ENCODE peak calls at places on chromosome 4, in nine cellular contexts. One of them, this sample, is unnamed.

GRCh38 chr4:1633993-1634392 is 50.1 kb downstream of the FAM53A start:
- DNase-seq in lower leg skin: no peak
- DNase-seq in ovary: no peak
- DNase-seq in testis: no peak
- DNase-seq in HCT116: no peak
- DNase-seq in IMR-90: no peak
- DNase-seq in A549: no peak
- DNase-seq in tibial nerve: no peak
- DNase-seq in gastrocnemius medialis: no peak
- DNase-seq in this sample: no peak

GRCh38 chr4:141352775-141353544 is 132.3 kb downstream of the ZNF330 start:
- DNase-seq in A549: no peak
- DNase-seq in HCT116: no peak
- DNase-seq in lower leg skin: no peak
- DNase-seq in gastrocnemius medialis: no peak
- DNase-seq in testis: no peak
- DNase-seq in tibial nerve: no peak
- DNase-seq in IMR-90: peak
- DNase-seq in ovary: no peak
- DNase-seq in this sample: no peak

GRCh38 chr4:147339116-147339515 is 141.8 kb upstream of the EDNRA start:
- DNase-seq in tibial nerve: no peak
- DNase-seq in IMR-90: peak
- DNase-seq in A549: no peak
- DNase-seq in gastrocnemius medialis: no peak
- DNase-seq in testis: no peak
- DNase-seq in HCT116: no peak
- DNase-seq in ovary: no peak
- DNase-seq in lower leg skin: no peak
- DNase-seq in this sample: no peak

GRCh38 chr4:11436673-11437072 is 8.0 kb upstream of the HS3ST1 start:
- DNase-seq in IMR-90: no peak
- DNase-seq in ovary: no peak
- DNase-seq in lower leg skin: no peak
- DNase-seq in HCT116: no peak
- DNase-seq in testis: no peak
- DNase-seq in A549: no peak
- DNase-seq in gastrocnemius medialis: no peak
- DNase-seq in tibial nerve: no peak
- DNase-seq in this sample: no peak

GRCh38 chr4:150217192-150217591 is 138.9 kb downstream of the DCLK2 start:
- DNase-seq in gastrocnemius medialis: no peak
- DNase-seq in testis: no peak
- DNase-seq in ovary: no peak
- DNase-seq in tibial nerve: no peak
- DNase-seq in A549: no peak
- DNase-seq in HCT116: no peak
- DNase-seq in IMR-90: peak
- DNase-seq in lower leg skin: no peak
- DNase-seq in this sample: no peak

GRCh38 chr4:128286474-128287158 is 997 bp downstream of the PGRMC2 start:
- DNase-seq in lower leg skin: no peak
- DNase-seq in A549: peak
- DNase-seq in tibial nerve: no peak
- DNase-seq in gastrocnemius medialis: no peak
- DNase-seq in IMR-90: peak
- DNase-seq in HCT116: peak
- DNase-seq in testis: no peak
- DNase-seq in ovary: no peak
- DNase-seq in this sample: no peak

GRCh38 chr4:602559-602942 is 22.8 kb upstream of the PDE6B start:
- DNase-seq in tibial nerve: no peak
- DNase-seq in HCT116: peak
- DNase-seq in IMR-90: no peak
- DNase-seq in ovary: no peak
- DNase-seq in testis: peak
- DNase-seq in lower leg skin: peak
- DNase-seq in gastrocnemius medialis: no peak
- DNase-seq in A549: no peak
- DNase-seq in this sample: no peak

GRCh38 chr4:173403051-173403450 is 4.1 kb upstream of the SCRG1 start:
- DNase-seq in A549: no peak
- DNase-seq in gastrocnemius medialis: no peak
- DNase-seq in IMR-90: peak
- DNase-seq in lower leg skin: no peak
- DNase-seq in tibial nerve: no peak
- DNase-seq in testis: no peak
- DNase-seq in ovary: no peak
- DNase-seq in HCT116: no peak
- DNase-seq in this sample: no peak

GRCh38 chr4:143616771-143617170 is 83.7 kb downstream of the FREM3 start:
- DNase-seq in HCT116: no peak
- DNase-seq in testis: no peak
- DNase-seq in A549: no peak
- DNase-seq in ovary: no peak
- DNase-seq in IMR-90: no peak
- DNase-seq in lower leg skin: no peak
- DNase-seq in tibial nerve: no peak
- DNase-seq in gastrocnemius medialis: no peak
- DNase-seq in this sample: no peak

GRCh38 chr4:41718907-41719306 is 29.6 kb downstream of the PHOX2B start:
- DNase-seq in IMR-90: peak
- DNase-seq in ovary: no peak
- DNase-seq in A549: no peak
- DNase-seq in tibial nerve: no peak
- DNase-seq in gastrocnemius medialis: no peak
- DNase-seq in lower leg skin: no peak
- DNase-seq in testis: no peak
- DNase-seq in HCT116: no peak
- DNase-seq in this sample: no peak

GRCh38 chr4:150211821-150212445 is 133.7 kb downstream of the DCLK2 start:
- DNase-seq in testis: no peak
- DNase-seq in IMR-90: no peak
- DNase-seq in A549: no peak
- DNase-seq in lower leg skin: no peak
- DNase-seq in gastrocnemius medialis: no peak
- DNase-seq in HCT116: no peak
- DNase-seq in ovary: no peak
- DNase-seq in tibial nerve: no peak
- DNase-seq in this sample: no peak

GRCh38 chr4:168553714-168554370 is 57.0 kb downstream of the PALLD start:
- DNase-seq in tibial nerve: no peak
- DNase-seq in lower leg skin: no peak
- DNase-seq in HCT116: no peak
- DNase-seq in gastrocnemius medialis: no peak
- DNase-seq in IMR-90: no peak
- DNase-seq in testis: no peak
- DNase-seq in ovary: no peak
- DNase-seq in A549: no peak
- DNase-seq in this sample: no peak

GRCh38 chr4:138540056-138540800 is 298.1 kb upstream of the SLC7A11 start:
- DNase-seq in ovary: no peak
- DNase-seq in testis: no peak
- DNase-seq in A549: no peak
- DNase-seq in gastrocnemius medialis: no peak
- DNase-seq in tibial nerve: no peak
- DNase-seq in IMR-90: peak
- DNase-seq in HCT116: no peak
- DNase-seq in lower leg skin: no peak
- DNase-seq in this sample: no peak

GRCh38 chr4:52107745-52108144 is 56.6 kb downstream of the SPATA18 start:
- DNase-seq in HCT116: no peak
- DNase-seq in gastrocnemius medialis: no peak
- DNase-seq in lower leg skin: no peak
- DNase-seq in A549: no peak
- DNase-seq in testis: no peak
- DNase-seq in ovary: no peak
- DNase-seq in IMR-90: no peak
- DNase-seq in tibial nerve: no peak
- DNase-seq in this sample: no peak

GRCh38 chr4:186537843-186538521 is 17.4 kb downstream of the MTNR1A start:
- DNase-seq in gastrocnemius medialis: no peak
- DNase-seq in ovary: no peak
- DNase-seq in IMR-90: no peak
- DNase-seq in HCT116: no peak
- DNase-seq in testis: no peak
- DNase-seq in A549: no peak
- DNase-seq in tibial nerve: no peak
- DNase-seq in lower leg skin: no peak
- DNase-seq in this sample: no peak
- H3K4me3 ChIP-seq in gastrocnemius medialis: no peak
- H3K4me3 ChIP-seq in ovary: no peak
- H3K4me3 ChIP-seq in IMR-90: no peak
- H3K4me3 ChIP-seq in HCT116: no peak
- H3K4me3 ChIP-seq in testis: no peak
- H3K4me3 ChIP-seq in A549: no peak
- H3K4me3 ChIP-seq in tibial nerve: no peak
- H3K4me3 ChIP-seq in lower leg skin: no peak
- H3K4me3 ChIP-seq in this sample: no peak

GRCh38 chr4:99893991-99894981 is at the start of gene LAMTOR3:
- DNase-seq in HCT116: peak
- DNase-seq in A549: peak
- DNase-seq in tibial nerve: peak
- DNase-seq in ovary: peak
- DNase-seq in gastrocnemius medialis: peak
- DNase-seq in testis: peak
- DNase-seq in IMR-90: peak
- DNase-seq in lower leg skin: peak
- DNase-seq in this sample: peak
- TF ChIP-seq POLR2A in HCT116: peak
- TF ChIP-seq POLR2A in A549: peak
- TF ChIP-seq POLR2A in tibial nerve: peak
- TF ChIP-seq POLR2A in ovary: peak
- TF ChIP-seq POLR2A in gastrocnemius medialis: peak
- TF ChIP-seq POLR2A in testis: no peak
- TF ChIP-seq POLR2A in IMR-90: peak
- TF ChIP-seq POLR2A in lower leg skin: no peak
- TF ChIP-seq POLR2A in this sample: peak

GRCh38 chr4:2817701-2818350 is 24.9 kb downstream of the SH3BP2 start:
- DNase-seq in testis: no peak
- DNase-seq in IMR-90: no peak
- DNase-seq in A549: no peak
- DNase-seq in ovary: no peak
- DNase-seq in gastrocnemius medialis: no peak
- DNase-seq in lower leg skin: no peak
- DNase-seq in HCT116: peak
- DNase-seq in tibial nerve: no peak
- DNase-seq in this sample: no peak
- H3K4me3 ChIP-seq in testis: peak
- H3K4me3 ChIP-seq in IMR-90: peak
- H3K4me3 ChIP-seq in A549: no peak
- H3K4me3 ChIP-seq in ovary: peak
- H3K4me3 ChIP-seq in gastrocnemius medialis: peak
- H3K4me3 ChIP-seq in lower leg skin: no peak
- H3K4me3 ChIP-seq in HCT116: peak
- H3K4me3 ChIP-seq in tibial nerve: peak
- H3K4me3 ChIP-seq in this sample: peak

DNA sequence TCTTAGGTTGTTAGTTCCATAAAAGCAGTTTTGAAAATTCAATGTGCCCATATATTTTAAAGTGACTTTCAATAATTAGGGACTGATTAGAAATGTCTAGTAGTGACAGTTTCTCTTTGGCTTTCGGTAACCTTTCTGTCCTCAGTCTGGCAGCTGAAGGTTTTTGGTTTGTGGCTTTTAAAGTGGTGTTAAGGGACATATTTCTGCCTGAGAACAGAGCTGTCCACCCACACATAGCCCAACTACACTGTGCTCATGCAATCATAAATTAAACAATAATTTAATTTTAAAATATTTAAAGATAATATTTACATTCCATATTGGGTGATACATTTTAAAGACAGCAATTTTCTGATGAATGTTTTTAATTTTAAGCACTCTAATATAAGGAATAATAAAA is 335.0 kb upstream of the TENM3 start:
- DNase-seq in A549: no peak
- DNase-seq in ovary: no peak
- DNase-seq in gastrocnemius medialis: no peak
- DNase-seq in tibial nerve: no peak
- DNase-seq in HCT116: no peak
- DNase-seq in lower leg skin: no peak
- DNase-seq in testis: no peak
- DNase-seq in IMR-90: peak
- DNase-seq in this sample: no peak
- TF ChIP-seq POLR2A in A549: no peak
- TF ChIP-seq POLR2A in ovary: no peak
- TF ChIP-seq POLR2A in gastrocnemius medialis: no peak
- TF ChIP-seq POLR2A in tibial nerve: no peak
- TF ChIP-seq POLR2A in HCT116: no peak
- TF ChIP-seq POLR2A in lower leg skin: no peak
- TF ChIP-seq POLR2A in testis: no peak
- TF ChIP-seq POLR2A in IMR-90: no peak
- TF ChIP-seq POLR2A in this sample: no peak

This sample was measured in heart left ventricle.